ENCODE peak calls at places on chromosomes 12 and 14, in eight cellular contexts. T is ovary, U is heart left ventricle, E is fibroblast of lung, L is tibial nerve, S is right atrium auricular region, J is thyroid gland, R is Caco-2. Y is an unnamed sample. For H3K9me3 and H3K4me1, the result is how much of the 10 kb centered on the place peaks cover.

GRCh38 chr14:64465856-64466554 is 706 bp downstream of the AKAP5 start:
- DNase-seq in T (no peak), U (peak), E (peak), L (no peak), S (no peak), J (peak), R (peak), Y (no peak)

GRCh38 chr12:1473418-1473817 is 121.0 kb downstream of the FBXL14 start:
- DNase-seq in T (no peak), U (no peak), E (peak), L (no peak), S (no peak), J (no peak), R (no peak), Y (no peak)

GRCh38 chr14:32623300-32624093 is 294.4 kb downstream of the AKAP6 start:
- DNase-seq in T (no peak), U (no peak), E (peak), L (no peak), S (no peak), J (no peak), R (no peak), Y (no peak)

GRCh38 chr14:23648764-23649460 is 12.7 kb downstream of the DHRS2 start:
- DNase-seq in T (no peak), U (no peak), E (no peak), L (no peak), S (no peak), J (no peak), R (no peak), Y (no peak)

GRCh38 chr12:90974286-90974685 is 19.3 kb upstream of the CCER1 start:
- DNase-seq in T (no peak), U (no peak), E (peak), L (no peak), S (no peak), J (no peak), R (no peak), Y (no peak)

GRCh38 chr12:52203126-52203921 is 11.5 kb upstream of the KRT80 start:
- DNase-seq in T (peak), U (peak), E (peak), L (peak), S (peak), J (peak), R (peak), Y (peak)

GRCh38 chr14:74619672-74620131 is 7.7 kb upstream of the LTBP2 start:
- DNase-seq in T (peak), U (peak), E (peak), L (peak), S (peak), J (peak), R (no peak), Y (peak)

GRCh38 chr14:55500219-55500701 is 59.8 kb upstream of the TBPL2 start:
- DNase-seq in T (no peak), U (no peak), E (no peak), L (no peak), S (no peak), J (no peak), R (peak), Y (no peak)

GRCh38 chr12:53988519-53989226 is 3.7 kb downstream of the HOXC10 start:
- DNase-seq in T (no peak), U (no peak), E (no peak), L (no peak), S (no peak), J (no peak), R (no peak), Y (no peak)

GRCh38 chr14:61923348-61923747 is 161.1 kb downstream of the SNAPC1 start:
- DNase-seq in T (no peak), U (no peak), E (peak), L (no peak), S (no peak), J (no peak), R (no peak), Y (no peak)

GRCh38 chr12:22687677-22688076 is 62.7 kb downstream of the ETNK1 start:
- DNase-seq in T (no peak), U (no peak), E (peak), L (no peak), S (no peak), J (no peak), R (no peak), Y (no peak)

GRCh38 chr12:96906849-96907664 is at the start of gene NEDD1:
- DNase-seq in T (peak), U (peak), E (peak), L (peak), S (peak), J (peak), R (peak), Y (peak)

GRCh38 chr12:55687746-55688145 is 20.0 kb downstream of the ITGA7 start:
- DNase-seq in T (no peak), U (no peak), E (peak), L (no peak), S (no peak), J (no peak), R (no peak), Y (no peak)

GRCh38 chr12:16350682-16351081 is 3.2 kb downstream of the MGST1 start:
- DNase-seq in T (no peak), U (no peak), E (peak), L (peak), S (peak), J (peak), R (no peak), Y (peak)

GRCh38 chr12:100827901-100828520 is 33.4 kb downstream of the ANO4 start:
- DNase-seq in T (no peak), U (no peak), E (peak), L (no peak), S (no peak), J (no peak), R (no peak), Y (no peak)

GRCh38 chr12:91133871-91134270 is 22.6 kb upstream of the LUM start:
- DNase-seq in T (no peak), U (no peak), E (peak), L (no peak), S (no peak), J (no peak), R (no peak), Y (no peak)

GRCh38 chr12:93741741-93742085 is 64.5 kb downstream of the CRADD start:
- DNase-seq in T (no peak), U (no peak), E (peak), L (no peak), S (no peak), J (peak), R (no peak), Y (no peak)

GRCh38 chr14:71582705-71583104 is 349.5 kb upstream of the RGS6 start:
- DNase-seq in T (no peak), U (no peak), E (peak), L (no peak), S (no peak), J (no peak), R (no peak), Y (no peak)

GRCh38 chr12:60266381-60266852 is 670.6 kb downstream of the SLC16A7 start:
- DNase-seq in T (no peak), U (no peak), E (peak), L (no peak), S (no peak), J (no peak), R (no peak), Y (no peak)

GRCh38 chr12:106581543-106582263 is 1.1 kb upstream of the RFX4 start:
- DNase-seq in T (no peak), U (no peak), E (no peak), L (no peak), S (no peak), J (no peak), R (no peak), Y (peak)

GRCh38 chr14:57060276-57060956 is 208.3 kb downstream of the EXOC5 start:
- DNase-seq in T (no peak), U (no peak), E (peak), L (no peak), S (no peak), J (peak), R (peak), Y (no peak)

GRCh38 chr14:39060818-39061437 is 42.1 kb downstream of the SEC23A start:
- DNase-seq in T (no peak), U (no peak), E (no peak), L (no peak), S (no peak), J (no peak), R (no peak), Y (no peak)

DNA sequence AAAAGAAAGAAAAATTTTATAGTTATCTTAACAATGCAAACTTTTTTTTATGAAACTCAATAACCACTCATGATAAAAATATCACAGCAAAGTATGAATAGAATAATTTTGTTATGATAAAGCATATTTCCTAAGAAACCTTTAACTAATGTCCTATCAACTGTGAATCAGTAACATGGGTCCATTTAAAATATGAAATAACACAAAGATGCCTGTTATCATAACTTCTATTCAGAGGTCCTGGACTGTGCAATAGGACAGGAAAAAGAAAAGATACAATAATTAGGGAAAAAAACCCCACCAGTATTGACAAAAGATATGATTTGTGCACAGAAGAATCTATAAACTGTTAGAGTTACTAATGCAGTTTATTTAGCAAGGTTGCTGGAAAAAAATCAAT is 245.4 kb downstream of the FOXN3 start:
- DNase-seq in T (no peak), U (no peak), E (no peak), L (no peak), S (no peak), J (no peak), R (no peak), Y (no peak)
- TF ChIP-seq CTCF in T (no peak), U (no peak), E (no peak), L (no peak), S (no peak), J (no peak), R (no peak), Y (no peak)

DNA sequence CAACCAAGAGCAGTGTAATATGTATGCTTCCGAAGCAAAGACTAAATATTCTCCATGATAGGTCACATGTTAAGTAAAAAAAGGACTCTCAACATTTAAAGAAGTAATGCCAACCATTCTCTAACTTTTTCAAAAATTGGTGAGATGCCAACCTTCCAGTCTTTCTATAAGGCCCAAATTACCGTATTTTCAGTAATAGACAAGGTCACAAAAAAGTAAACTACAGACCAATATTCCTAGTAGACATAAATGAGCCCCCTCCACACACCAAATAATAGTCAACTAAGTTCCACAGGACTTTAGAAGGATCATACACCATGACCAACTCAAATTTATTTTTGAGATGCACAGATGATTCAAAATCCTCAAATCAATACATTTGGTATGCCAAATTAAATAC is 867.4 kb downstream of the TMEM121 start:
- DNase-seq in T (no peak), U (no peak), E (no peak), L (no peak), S (no peak), J (no peak), R (no peak), Y (no peak)
- H3K9me3 ChIP-seq in T (under half), U (under half), E (under half), L (under half), S (under half), J (under half), R (under half), Y (under half)

GRCh38 chr12:120118710-120119097 is 2.2 kb upstream of the RAB35 start:
- DNase-seq in T (no peak), U (no peak), E (peak), L (no peak), S (no peak), J (no peak), R (no peak), Y (no peak)
- H3K4me1 ChIP-seq in T (under half), U (under half), E (under half), L (under half), S (under half), J (under half), R (under half), Y (under half)

DNA sequence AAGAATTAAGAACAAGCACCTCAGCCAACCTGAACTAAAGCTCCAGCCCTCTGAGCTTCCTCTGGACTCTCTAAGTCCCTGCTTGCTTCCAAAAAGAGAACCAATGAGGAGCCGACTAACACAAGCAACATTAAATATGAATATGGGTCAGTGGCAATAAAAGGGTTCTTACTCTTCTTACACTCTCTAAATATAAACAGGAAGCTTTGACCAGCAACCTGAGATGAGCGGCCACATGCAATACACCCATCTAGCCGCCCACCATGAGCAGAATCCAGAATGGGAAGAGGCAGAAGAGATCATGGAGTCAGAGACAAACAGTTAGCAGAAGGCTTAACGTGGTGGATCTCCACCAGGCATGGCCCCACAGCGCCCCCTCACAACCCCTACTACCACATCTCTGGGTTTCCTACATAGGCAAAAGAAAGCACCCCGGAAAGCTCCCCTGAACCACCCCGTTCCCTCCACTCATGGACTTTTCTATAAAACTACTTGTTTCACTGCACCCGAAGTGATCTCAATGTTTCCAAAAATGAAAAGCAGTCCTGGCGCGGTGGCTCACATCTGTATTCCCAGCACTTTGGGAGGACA is 59.4 kb downstream of the TTC7B start:
- DNase-seq in T (no peak), U (no peak), E (no peak), L (no peak), S (peak), J (no peak), R (no peak), Y (no peak)
- TF ChIP-seq CTCF in T (no peak), U (no peak), E (no peak), L (no peak), S (no peak), J (no peak), R (no peak), Y (no peak)

GRCh38 chr14:43003845-43004244 is 1397.2 kb downstream of the LRFN5 start:
- DNase-seq in T (no peak), U (no peak), E (peak), L (no peak), S (no peak), J (no peak), R (no peak), Y (no peak)
- H3K9me3 ChIP-seq in T (under half), U (half or more), E (under half), L (under half), S (under half), J (under half), R (under half), Y (under half)

DNA sequence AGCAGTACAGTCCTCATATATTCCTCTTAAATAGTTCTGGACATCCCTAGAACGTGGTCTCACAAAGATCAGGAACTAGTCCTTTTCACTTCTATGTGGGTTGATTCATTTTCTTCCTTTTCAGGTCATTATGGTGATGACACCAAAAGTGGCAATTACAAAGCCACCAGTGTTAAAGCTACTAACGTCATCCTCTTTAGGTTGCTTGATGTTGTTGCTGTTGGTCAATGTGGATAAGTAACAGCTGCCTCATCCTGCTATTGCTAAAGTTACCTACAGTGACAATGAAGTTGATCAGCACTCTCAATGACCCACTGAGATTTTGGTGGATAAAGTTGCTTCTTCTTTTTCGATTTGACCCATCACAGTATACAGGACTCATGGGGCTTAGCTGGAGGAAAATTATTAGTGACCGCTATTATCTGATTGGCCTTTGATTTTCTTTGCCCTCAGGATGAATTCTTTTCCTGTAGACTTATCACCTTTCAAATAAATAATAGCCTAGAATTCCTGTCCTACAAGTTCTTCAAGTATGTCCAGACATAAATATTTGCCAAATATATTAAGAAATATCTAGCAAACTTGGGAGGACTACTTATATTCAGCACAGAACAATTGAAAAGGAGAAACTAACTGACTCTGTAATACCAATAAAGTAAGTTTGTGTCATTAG is 54.0 kb upstream of the ATP2B1 start:
- DNase-seq in T (no peak), U (no peak), E (no peak), L (no peak), S (no peak), J (no peak), R (no peak), Y (no peak)
- H3K4me1 ChIP-seq in T (under half), U (under half), E (under half), L (under half), S (under half), J (under half), R (under half), Y (under half)

GRCh38 chr14:50231475-50232275 is at the start of gene SOS2:
- DNase-seq in T (peak), U (peak), E (peak), L (peak), S (peak), J (peak), R (peak), Y (peak)
- TF ChIP-seq CTCF in T (no peak), U (peak), E (no peak), L (no peak), S (peak), J (no peak), R (no peak), Y (no peak)

GRCh38 chr12:34218193-34219045 is 196.1 kb downstream of the ALG10 start:
- DNase-seq in T (peak), U (peak), E (peak), L (peak), S (peak), J (peak), R (peak), Y (peak)
- H3K9me3 ChIP-seq in T (under half), U (under half), E (under half), L (under half), S (under half), J (under half), R (under half), Y (under half)